ENCODE peak calls at places on chromosome 14, in eight cellular contexts. J is gastrocnemius medialis, M is prostate gland, G is spleen, Q is testis, S is suprapubic skin, L is transverse colon, C is sigmoid colon. U is an unnamed sample.

GRCh38 chr14:100777366-100778077 is 48.4 kb upstream of the MEG3 start:
- DNase-seq in Q (no peak), J (no peak), C (peak), G (peak), S (no peak), L (no peak), M (no peak), U (no peak)

GRCh38 chr14:57574617-57575288 is 81.1 kb upstream of the CCDC198 start:
- DNase-seq in S (no peak), M (no peak), L (no peak), Q (no peak), C (no peak), G (no peak), J (no peak), U (no peak)

GRCh38 chr14:55129086-55129427 is at the start of gene LGALS3:
- DNase-seq in J (peak), G (peak), S (peak), M (peak), Q (peak), L (peak), C (peak), U (peak)

GRCh38 chr14:73712540-73713141 is 1.5 kb downstream of the PNMA1 start:
- DNase-seq in L (no peak), G (peak), Q (peak), J (no peak), M (no peak), C (no peak), S (no peak), U (no peak)

GRCh38 chr14:26255213-26255612 is 342.6 kb downstream of the NOVA1 start:
- DNase-seq in C (no peak), S (no peak), Q (no peak), J (no peak), L (no peak), G (no peak), M (no peak), U (no peak)

GRCh38 chr14:79424462-79424861 is 786.8 kb downstream of the DIO2 start:
- DNase-seq in Q (no peak), J (no peak), M (no peak), L (no peak), G (no peak), C (no peak), S (no peak), U (no peak)

GRCh38 chr14:28323951-28324741 is 442.4 kb upstream of the FOXG1 start:
- DNase-seq in Q (no peak), G (no peak), J (no peak), S (no peak), M (no peak), C (no peak), L (no peak), U (no peak)

GRCh38 chr14:64060199-64060545 is 207.4 kb downstream of the SYNE2 start:
- DNase-seq in S (no peak), L (peak), J (no peak), Q (no peak), M (no peak), C (no peak), G (no peak), U (no peak)

GRCh38 chr14:106277503-106277902 is 751.1 kb downstream of the TMEM121 start:
- DNase-seq in G (no peak), C (no peak), S (no peak), Q (peak), M (no peak), J (no peak), L (peak), U (no peak)

GRCh38 chr14:56891226-56891625 is 80.9 kb upstream of the OTX2 start:
- DNase-seq in G (no peak), S (no peak), Q (no peak), J (no peak), L (no peak), M (no peak), C (no peak), U (no peak)

GRCh38 chr14:30820674-30821073 is 53.7 kb upstream of the COCH start:
- DNase-seq in Q (no peak), C (no peak), L (no peak), M (no peak), S (no peak), G (no peak), J (no peak), U (no peak)

GRCh38 chr14:92458959-92459478 is 54.6 kb upstream of the RIN3 start:
- DNase-seq in S (peak), Q (peak), J (no peak), G (peak), L (no peak), M (no peak), C (no peak), U (no peak)

GRCh38 chr14:96824283-96824682 is 27.1 kb downstream of the VRK1 start:
- DNase-seq in J (no peak), C (no peak), G (no peak), L (no peak), S (no peak), M (no peak), Q (no peak), U (peak)

GRCh38 chr14:49962616-49963015 is 69.7 kb downstream of the ARF6 start:
- DNase-seq in J (no peak), G (no peak), L (peak), Q (no peak), M (peak), S (no peak), C (no peak), U (no peak)

GRCh38 chr14:33512201-33512600 is 438.7 kb downstream of the EGLN3 start:
- DNase-seq in S (no peak), G (no peak), Q (no peak), J (no peak), C (no peak), M (no peak), L (no peak), U (peak)

GRCh38 chr14:28308727-28309126 is 457.9 kb upstream of the FOXG1 start:
- DNase-seq in L (no peak), J (no peak), C (no peak), G (no peak), M (no peak), S (no peak), Q (no peak), U (no peak)

GRCh38 chr14:97106166-97106565 is 309.0 kb downstream of the VRK1 start:
- DNase-seq in L (no peak), G (no peak), C (no peak), S (no peak), M (no peak), Q (no peak), J (no peak), U (no peak)

GRCh38 chr14:59465570-59466150 is 480 bp upstream of the GPR135 start:
- DNase-seq in Q (no peak), S (no peak), M (no peak), L (no peak), J (no peak), C (no peak), G (no peak), U (no peak)

GRCh38 chr14:95979339-95980042 is 59.7 kb upstream of the C14orf132 start:
- DNase-seq in J (no peak), Q (no peak), L (no peak), G (no peak), M (no peak), C (no peak), S (no peak), U (no peak)

GRCh38 chr14:61521773-61522172 is 173.5 kb upstream of the HIF1A start:
- DNase-seq in M (no peak), L (no peak), S (no peak), J (no peak), C (no peak), Q (no peak), G (no peak), U (no peak)

GRCh38 chr14:50619569-50620141 is 48.5 kb downstream of the SAV1 start:
- DNase-seq in Q (no peak), C (no peak), S (no peak), G (no peak), J (no peak), M (no peak), L (no peak), U (no peak)

GRCh38 chr14:65200454-65200853 is 98.1 kb upstream of the MAX start:
- DNase-seq in G (no peak), L (no peak), S (no peak), Q (no peak), M (no peak), C (no peak), J (no peak), U (no peak)

GRCh38 chr14:36227344-36227743 is 50.8 kb upstream of the PTCSC3 start:
- DNase-seq in G (no peak), S (no peak), C (no peak), M (no peak), J (no peak), Q (no peak), L (no peak), U (no peak)

GRCh38 chr14:52950410-52950897 is 396 bp downstream of the FERMT2 start:
- DNase-seq in C (peak), Q (peak), M (peak), G (peak), J (no peak), S (peak), L (peak), U (peak)

GRCh38 chr14:24146978-24147760 is at the start of gene RNF31:
- DNase-seq in J (peak), Q (peak), G (peak), L (peak), M (peak), S (peak), C (peak), U (peak)
- H3K4me3 ChIP-seq in J (peak), Q (peak), G (peak), L (peak), M (peak), S (peak), C (peak), U (peak)

DNA sequence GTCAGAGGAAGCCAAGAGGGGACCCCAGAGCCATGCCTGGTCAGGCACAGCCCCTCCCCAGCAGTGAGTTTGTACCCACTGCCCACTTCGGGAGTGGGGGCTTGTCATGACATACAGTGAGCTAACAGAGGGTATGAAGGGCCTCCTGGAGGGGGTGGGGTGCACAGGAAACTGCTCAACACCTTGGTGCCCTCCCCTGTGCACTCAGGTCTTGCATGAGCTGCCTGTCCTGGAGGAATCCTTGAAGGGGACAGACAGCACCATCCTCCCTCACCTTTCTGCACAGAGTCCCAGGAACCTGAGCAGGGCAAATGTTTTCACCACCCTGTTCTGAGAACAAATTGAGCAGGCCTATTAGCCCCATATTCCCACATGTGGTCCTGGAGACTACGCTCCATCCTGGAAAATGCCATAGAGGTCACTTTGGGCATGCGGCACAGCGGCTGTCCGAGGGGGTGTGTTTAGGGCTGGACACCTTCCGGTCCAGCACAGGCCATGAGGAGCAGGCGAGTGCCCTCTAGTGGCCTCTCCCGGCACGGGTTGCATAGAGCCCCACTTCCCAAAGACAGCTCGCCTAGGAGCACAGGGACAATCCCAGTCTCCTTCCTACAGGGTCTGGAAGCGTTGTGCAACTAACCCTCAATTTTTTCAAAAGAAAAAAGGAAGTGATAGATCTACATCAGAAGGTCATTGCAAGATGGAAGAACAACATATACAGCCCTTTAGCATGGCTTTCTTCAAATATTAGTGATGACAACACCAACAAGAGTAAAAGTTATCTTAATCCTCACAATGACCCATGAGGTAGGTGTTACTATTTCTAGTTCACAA is 31.9 kb upstream of the ZFP36L1 start:
- DNase-seq in S (peak), M (peak), J (peak), Q (peak), L (peak), C (peak), G (peak), U (peak)
- TF ChIP-seq POLR2A in S (no peak), M (no peak), J (no peak), Q (no peak), L (no peak), C (no peak), G (no peak), U (no peak)

DNA sequence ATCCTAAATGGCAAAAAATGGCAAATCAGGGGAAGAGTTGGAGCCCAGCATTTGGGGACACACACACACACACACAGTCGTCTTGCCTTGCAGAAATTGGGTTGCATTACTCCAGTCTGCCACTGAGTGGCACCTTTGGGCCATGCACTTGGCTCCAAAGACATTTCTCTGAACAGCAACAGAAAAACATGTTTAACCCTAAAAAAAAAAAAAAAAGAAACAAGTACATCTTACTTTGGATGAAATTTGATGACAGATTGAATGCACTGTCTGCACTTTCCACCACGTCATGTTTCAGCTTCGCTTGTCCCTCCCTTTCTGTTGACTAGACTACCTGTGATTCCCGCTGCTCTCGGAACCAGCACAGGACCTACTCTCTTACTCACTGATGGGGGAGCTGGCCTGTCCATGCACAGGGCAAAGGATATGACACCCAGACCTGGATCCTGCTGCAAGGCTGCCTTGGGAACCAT is 376.9 kb downstream of the DPF3 start:
- DNase-seq in J (peak), S (no peak), M (peak), C (no peak), G (peak), L (peak), Q (peak), U (peak)
- H3K4me3 ChIP-seq in J (no peak), S (no peak), M (no peak), C (no peak), G (no peak), L (no peak), Q (no peak), U (no peak)

GRCh38 chr14:67536087-67536486 is 3.0 kb downstream of the PLEKHH1 start:
- DNase-seq in C (peak), L (no peak), G (no peak), S (no peak), M (no peak), Q (no peak), J (no peak), U (no peak)

GRCh38 chr14:67532606-67532997 is 488 bp upstream of the PLEKHH1 start:
- DNase-seq in Q (no peak), S (no peak), G (no peak), L (no peak), J (no peak), M (no peak), C (no peak), U (no peak)

GRCh38 chr14:67529947-67530935 is 2.8 kb upstream of the PLEKHH1 start:
- DNase-seq in M (no peak), Q (no peak), J (no peak), C (no peak), G (no peak), S (no peak), L (no peak), U (no peak)

GRCh38 chr14:67533754-67534085 is 630 bp downstream of the PLEKHH1 start:
- DNase-seq in Q (no peak), J (no peak), M (no peak), G (no peak), L (peak), S (no peak), C (peak), U (peak)

DNA sequence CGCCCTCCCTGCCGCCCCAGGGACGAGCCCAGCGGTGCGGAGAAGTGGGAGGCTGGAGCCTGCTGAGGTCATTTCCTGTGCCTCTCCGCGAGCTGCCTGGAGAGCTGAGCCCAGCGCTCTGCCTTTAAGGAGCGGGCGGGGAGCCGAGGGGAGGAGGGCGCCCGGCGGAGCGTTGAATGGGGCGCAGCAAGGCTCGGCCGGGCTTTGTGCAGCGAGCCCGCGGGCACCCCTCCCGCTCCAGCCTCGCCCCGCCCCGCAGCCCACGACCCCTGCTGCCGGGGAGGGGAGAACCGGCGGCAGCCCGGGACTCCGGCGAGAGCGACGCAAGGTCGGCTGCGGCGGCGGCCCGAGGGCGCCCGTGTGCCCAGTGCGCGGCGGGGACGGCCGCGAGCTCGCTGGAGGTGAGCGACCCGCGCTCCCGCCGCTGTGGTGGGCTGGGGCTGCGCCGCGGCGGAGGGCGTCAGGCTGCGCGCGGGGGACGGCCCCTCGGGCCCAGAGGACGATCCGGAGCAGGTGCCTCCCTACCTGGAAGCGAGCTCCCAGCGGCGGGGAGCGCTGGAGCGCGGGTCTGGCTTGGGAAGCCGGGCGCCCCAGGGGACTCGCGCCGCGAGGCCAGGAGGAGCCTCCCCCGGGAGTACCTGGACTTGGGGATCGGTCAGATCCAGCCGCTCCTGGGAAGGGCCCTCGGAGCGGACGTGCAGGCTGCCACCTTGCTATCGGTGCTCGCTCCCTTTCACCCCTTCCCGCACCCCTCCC is at the start of gene PLEKHH1:
- DNase-seq in S (peak), L (peak), G (peak), C (peak), J (peak), M (peak), Q (peak), U (peak)
- TF ChIP-seq POLR2A in S (no peak), L (peak), G (no peak), C (no peak), J (peak), M (peak), Q (no peak), U (peak)

GRCh38 chr14:99036594-99037293 is 235.3 kb downstream of the BCL11B start:
- DNase-seq in J (no peak), M (no peak), G (no peak), C (no peak), S (no peak), L (no peak), Q (peak), U (peak)
- H3K4me3 ChIP-seq in J (no peak), M (no peak), G (peak), C (no peak), S (peak), L (no peak), Q (no peak), U (no peak)

GRCh38 chr14:75142494-75142893 is 15.6 kb upstream of the NEK9 start:
- DNase-seq in Q (no peak), M (no peak), G (no peak), L (no peak), J (no peak), C (no peak), S (no peak), U (no peak)
- TF ChIP-seq POLR2A in Q (no peak), M (no peak), G (no peak), L (no peak), J (no peak), C (no peak), S (no peak), U (no peak)

GRCh38 chr14:51939211-51939705 is 50.1 kb upstream of the RTRAF start:
- DNase-seq in L (no peak), S (no peak), M (no peak), Q (no peak), C (peak), G (no peak), J (no peak), U (no peak)
- H3K4me3 ChIP-seq in L (no peak), S (no peak), M (no peak), Q (no peak), C (no peak), G (no peak), J (no peak), U (no peak)

DNA sequence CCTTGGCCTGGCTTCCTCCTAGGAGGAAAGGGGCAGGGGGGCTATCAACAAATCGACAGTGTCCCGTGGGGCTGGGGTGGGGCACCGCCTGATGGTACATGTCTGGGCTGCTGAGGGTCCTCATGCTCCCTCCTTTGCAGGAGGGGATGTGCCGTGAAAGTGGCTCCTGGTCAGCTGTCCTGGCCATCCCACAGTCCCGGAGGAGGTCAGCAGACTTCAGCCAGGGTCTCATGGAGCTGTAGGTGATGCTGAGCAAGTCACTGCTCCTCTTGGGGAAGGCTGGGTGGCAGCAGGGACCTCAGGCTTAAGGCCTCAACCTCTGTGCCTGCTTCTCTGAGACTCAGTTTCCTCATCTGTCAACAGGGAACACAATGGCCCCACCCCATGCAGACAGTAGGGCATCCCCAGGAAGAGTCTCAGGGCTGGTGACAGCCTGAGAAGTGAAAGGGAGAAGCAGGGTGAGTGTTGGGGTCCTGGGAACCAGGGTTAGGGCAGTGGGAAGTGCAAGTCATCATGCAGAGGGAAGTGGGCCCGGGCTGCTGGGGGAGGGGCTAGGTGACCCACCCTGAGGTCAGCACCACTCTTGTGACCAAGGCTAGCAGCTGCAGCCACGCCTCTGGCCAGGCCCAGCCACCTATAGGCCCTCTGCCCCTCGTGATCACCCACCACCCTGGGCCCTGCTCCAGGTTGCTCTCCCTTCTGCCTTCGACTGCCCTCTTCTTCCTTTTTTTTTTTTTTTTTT is 4.4 kb upstream of the TNFAIP2 start:
- DNase-seq in S (peak), M (no peak), C (peak), L (peak), J (peak), G (peak), Q (peak), U (peak)
- TF ChIP-seq POLR2A in S (no peak), M (no peak), C (no peak), L (no peak), J (no peak), G (no peak), Q (no peak), U (no peak)

GRCh38 chr14:90416649-90417237 is 19.9 kb downstream of the CALM1 start:
- DNase-seq in C (peak), G (no peak), M (no peak), Q (no peak), S (peak), L (no peak), J (no peak), U (no peak)
- H3K4me3 ChIP-seq in C (no peak), G (no peak), M (no peak), Q (no peak), S (no peak), L (no peak), J (no peak), U (no peak)

GRCh38 chr14:91315844-91316267 is 71.4 kb upstream of the GPR68 start:
- DNase-seq in Q (no peak), L (peak), M (no peak), G (peak), J (no peak), C (no peak), S (no peak), U (no peak)
- TF ChIP-seq POLR2A in Q (no peak), L (no peak), M (no peak), G (no peak), J (no peak), C (no peak), S (no peak), U (no peak)

U was measured in adrenal gland.